ENCODE peak calls at places on chromosomes 5 and 9, in six cellular contexts. H is esophagus squamous epithelium, E is GM06990, Z is breast epithelium, G is iPS DF 6.9, S is cardiac fibroblast. L is an unnamed sample.

GRCh38 chr5:173010021-173010420 is 26.4 kb downstream of the ATP6V0E1 start:
- DNase-seq in H (no peak), S (no peak), Z (no peak), G (no peak), E (no peak), L (no peak)

GRCh38 chr9:134325096-134325812 is 1.0 kb upstream of the RXRA start:
- DNase-seq in H (no peak), E (no peak), G (no peak), Z (peak), S (peak), L (peak)

GRCh38 chr9:94783121-94783664 is 56.7 kb downstream of the AOPEP start:
- DNase-seq in S (peak), H (peak), Z (peak), G (peak), E (peak), L (peak)

GRCh38 chr9:98989036-98990000 is 45.6 kb downstream of the COL15A1 start:
- DNase-seq in E (no peak), S (peak), Z (no peak), H (no peak), G (no peak), L (peak)

GRCh38 chr9:133256686-133257091 is 18.3 kb downstream of the ABO start:
- DNase-seq in H (no peak), Z (no peak), S (no peak), G (no peak), E (no peak), L (peak)

GRCh38 chr9:9893837-9894236 is 719.0 kb downstream of the PTPRD start:
- DNase-seq in E (no peak), S (no peak), H (no peak), G (no peak), Z (no peak), L (no peak)

GRCh38 chr5:125148076-125148475 is 401.6 kb upstream of the ZNF608 start:
- DNase-seq in H (no peak), Z (no peak), E (no peak), G (no peak), S (no peak), L (no peak)

GRCh38 chr5:173786296-173787187 is 101.6 kb upstream of the CPEB4 start:
- DNase-seq in Z (no peak), E (peak), H (no peak), S (no peak), G (no peak), L (no peak)

GRCh38 chr5:153445875-153446567 is 44.4 kb upstream of the GRIA1 start:
- DNase-seq in Z (peak), G (no peak), H (no peak), S (peak), E (no peak), L (peak)

DNA sequence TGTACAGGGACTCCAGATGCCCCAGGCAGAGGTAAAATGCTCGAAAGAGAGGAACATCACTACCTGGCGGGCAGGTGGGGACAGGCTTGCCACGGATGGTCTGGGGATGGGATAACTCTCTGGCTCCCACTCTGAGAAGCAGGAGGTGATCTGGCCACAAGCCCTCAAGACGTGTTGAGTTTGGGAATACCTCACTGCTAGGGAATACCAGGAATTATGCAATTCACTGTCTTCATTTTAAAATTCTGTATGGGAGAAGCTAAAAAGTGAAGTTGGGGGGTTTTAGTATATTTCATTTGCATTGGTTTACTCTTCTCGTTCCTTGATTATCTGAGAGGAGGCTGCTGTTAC is 510.4 kb downstream of the CCDC171 start:
- DNase-seq in E (no peak), G (no peak), H (no peak), S (no peak), Z (no peak), L (peak)
- H3K4me3 ChIP-seq in E (no peak), G (no peak), H (no peak), S (no peak), Z (no peak), L (no peak)

DNA sequence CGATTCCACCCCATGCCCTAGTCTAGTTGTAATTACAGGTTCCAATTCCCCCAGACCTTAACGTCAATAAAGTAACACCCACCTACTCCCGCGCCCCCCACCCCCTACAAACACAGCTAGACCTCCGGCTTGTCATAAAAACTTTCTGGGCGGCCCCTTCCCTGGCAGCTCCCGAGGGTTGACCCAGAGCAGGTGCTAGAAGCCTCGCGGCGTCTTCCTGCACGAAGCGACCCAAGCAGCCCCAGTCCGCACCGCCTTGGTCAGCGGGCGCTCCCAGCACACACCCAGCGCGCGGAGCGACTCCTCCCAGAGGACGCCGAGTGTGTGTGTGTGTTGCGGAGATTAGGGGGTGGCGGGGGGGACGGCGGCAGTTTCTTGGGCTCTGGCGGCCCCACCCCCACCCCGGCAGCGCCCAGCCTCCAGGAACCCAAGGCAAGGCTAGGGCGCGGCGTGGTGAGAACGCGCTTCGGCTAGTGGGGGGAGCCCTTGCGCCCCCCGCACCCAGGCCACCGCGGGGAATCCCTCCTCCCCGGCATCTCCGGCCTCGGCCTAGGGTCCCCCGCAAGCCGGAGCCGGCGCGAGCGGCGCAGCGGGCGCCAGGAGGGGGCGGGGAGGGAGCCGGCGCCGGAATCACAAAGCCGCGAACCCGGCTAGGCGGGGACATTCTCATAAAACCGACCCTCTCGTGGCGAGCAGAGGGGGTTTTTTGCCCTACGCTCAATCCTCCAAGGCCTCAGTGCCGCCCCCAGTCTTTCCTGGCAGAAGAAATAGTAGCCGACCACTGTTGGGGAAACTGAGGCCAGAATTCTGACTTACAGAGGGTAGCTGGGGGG is 2.2 kb downstream of the PCDH1 start:
- DNase-seq in E (no peak), H (no peak), G (no peak), S (no peak), Z (peak), L (no peak)
- H3K4me3 ChIP-seq in E (no peak), H (peak), G (peak), S (peak), Z (peak), L (peak)

DNA sequence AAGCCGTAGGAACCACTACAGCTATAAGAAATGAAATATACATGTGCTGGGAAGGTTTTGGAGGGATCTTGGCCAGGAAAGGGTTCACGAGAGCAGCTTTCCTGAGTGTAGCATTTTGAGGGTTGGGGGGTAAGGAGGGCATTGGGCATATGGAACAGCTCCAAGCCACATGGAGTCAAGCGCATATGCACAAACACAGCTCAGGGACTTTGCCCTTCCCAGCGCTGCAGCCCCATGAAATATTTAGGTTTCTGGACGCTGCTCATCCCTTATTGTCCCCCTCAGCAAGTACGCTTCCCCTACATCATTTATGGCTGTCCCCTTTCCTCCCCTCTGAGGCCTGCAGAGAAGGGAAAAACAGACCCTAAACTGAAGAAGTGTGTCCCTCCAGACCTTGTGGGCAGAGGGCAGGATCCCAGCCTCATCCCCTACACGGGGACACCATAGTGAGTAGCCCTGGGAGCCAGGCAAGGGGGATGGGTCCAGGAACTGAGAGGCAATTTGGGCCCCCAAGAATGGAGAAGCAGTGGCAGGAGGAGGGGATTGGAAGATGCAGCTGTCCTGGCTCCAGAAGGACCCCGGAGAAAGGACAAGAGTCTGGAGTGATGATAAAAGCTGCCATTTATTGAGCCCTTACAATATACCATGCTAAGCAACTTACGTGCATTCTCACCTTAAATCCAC is 33.7 kb downstream of the PCDH1 start:
- DNase-seq in H (no peak), Z (no peak), G (no peak), E (no peak), S (no peak), L (no peak)
- H3K4me3 ChIP-seq in H (no peak), Z (no peak), G (no peak), E (no peak), S (no peak), L (no peak)

GRCh38 chr9:113350937-113351336 is 1.6 kb downstream of the BSPRY start:
- DNase-seq in S (no peak), Z (no peak), E (no peak), G (no peak), H (no peak), L (no peak)

GRCh38 chr9:113349434-113350337 is at the start of gene BSPRY:
- DNase-seq in S (no peak), Z (no peak), H (no peak), G (no peak), E (peak), L (no peak)

GRCh38 chr9:113352006-113352405 is 2.7 kb downstream of the BSPRY start:
- DNase-seq in Z (no peak), S (no peak), E (no peak), H (no peak), G (no peak), L (no peak)

GRCh38 chr9:113349044-113349433 is 302 bp upstream of the BSPRY start:
- DNase-seq in E (no peak), G (no peak), S (no peak), H (no peak), Z (no peak), L (no peak)

GRCh38 chr9:113350338-113350672 is 964 bp downstream of the BSPRY start:
- DNase-seq in Z (no peak), E (no peak), H (no peak), S (no peak), G (no peak), L (no peak)
- H3K4me3 ChIP-seq in Z (peak), E (no peak), H (peak), S (no peak), G (peak), L (no peak)

GRCh38 chr5:140347382-140347781 is 979 bp upstream of the HBEGF start:
- DNase-seq in S (no peak), E (no peak), Z (no peak), H (no peak), G (no peak), L (no peak)
- H3K4me3 ChIP-seq in S (no peak), E (no peak), Z (no peak), H (peak), G (no peak), L (no peak)

DNA sequence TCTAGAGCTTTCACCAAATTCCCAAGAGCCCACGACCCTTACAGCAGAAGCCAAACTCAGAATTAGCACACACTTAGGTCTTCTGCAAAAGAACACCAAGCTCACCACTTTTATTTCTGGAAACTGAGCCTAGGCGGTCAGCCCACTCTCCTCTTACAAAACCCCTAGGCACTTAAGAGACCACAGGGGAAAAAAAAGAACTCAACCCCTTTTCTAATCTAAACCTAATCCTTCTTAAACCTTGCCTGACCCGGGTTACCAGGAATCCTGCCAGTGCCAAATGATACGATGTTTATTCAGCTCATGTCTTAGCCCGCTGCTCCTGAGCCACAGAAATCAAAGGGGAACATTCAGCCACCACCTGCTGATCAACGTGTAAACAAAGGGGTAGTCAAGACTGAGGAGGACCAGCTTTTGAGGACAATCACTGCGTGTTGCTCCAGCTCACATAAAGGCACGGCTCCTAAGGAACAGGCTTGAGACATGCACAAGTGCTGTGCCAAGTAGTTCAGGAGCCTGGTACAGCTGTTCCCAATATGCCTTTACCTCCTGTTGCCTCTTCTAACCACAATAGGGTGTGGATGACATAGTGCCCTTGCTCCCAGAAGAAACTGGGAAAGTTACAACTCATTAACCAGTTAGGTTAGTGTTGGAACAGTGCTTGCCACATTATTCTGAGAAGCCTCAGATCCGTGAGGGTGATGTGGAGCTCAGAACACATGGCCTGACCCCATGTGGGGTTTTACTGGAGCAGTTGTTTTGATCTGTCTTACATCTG is 49.3 kb downstream of the ZFAND5 start:
- DNase-seq in H (no peak), S (peak), G (peak), E (no peak), Z (no peak), L (peak)
- H3K4me3 ChIP-seq in H (peak), S (no peak), G (no peak), E (no peak), Z (peak), L (no peak)

GRCh38 chr5:14268236-14268701 is 125.1 kb downstream of the TRIO start:
- DNase-seq in Z (no peak), S (peak), G (no peak), H (no peak), E (no peak), L (peak)
- H3K4me3 ChIP-seq in Z (no peak), S (no peak), G (no peak), H (no peak), E (no peak), L (no peak)

DNA sequence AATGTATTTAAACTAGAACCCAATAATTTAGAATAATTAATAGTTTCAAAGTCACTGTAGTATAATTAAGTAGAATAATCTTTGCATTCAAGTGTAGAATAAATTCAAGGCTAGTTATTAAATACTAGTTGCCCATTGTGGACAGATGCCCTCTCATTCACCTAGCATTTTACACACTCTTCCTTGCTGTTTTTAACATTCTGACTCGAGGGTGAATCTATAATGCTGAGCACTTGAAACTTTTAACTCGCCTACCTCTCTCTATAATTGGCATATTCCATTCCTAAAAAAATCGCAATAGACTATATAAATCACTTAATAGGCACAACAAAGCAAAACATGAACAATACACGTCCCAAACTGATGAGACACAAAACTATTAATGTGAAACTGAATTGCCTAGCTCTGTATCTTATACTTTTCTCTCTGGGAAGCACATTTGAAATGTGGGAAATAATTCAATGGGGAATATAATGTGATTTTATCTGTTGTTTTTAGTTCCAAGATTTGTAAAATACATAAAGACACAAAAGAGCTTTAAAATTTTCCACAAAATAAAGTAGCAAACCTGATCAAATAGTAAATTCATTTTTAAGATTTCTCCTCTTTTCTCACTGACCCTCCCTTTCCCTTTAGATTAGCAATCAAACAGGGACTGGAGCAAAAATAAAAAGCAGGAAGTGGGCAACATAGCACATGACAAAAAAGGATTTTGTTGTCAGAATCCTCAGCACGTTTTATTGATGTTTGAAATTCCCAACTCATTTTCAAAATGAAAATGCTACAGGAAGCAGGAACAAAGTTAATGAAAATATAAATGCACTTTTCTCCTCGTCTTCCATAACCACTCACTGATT is 295.6 kb downstream of the PDE4D start:
- DNase-seq in Z (no peak), S (no peak), H (no peak), G (no peak), E (no peak), L (no peak)
- H3K4me3 ChIP-seq in Z (peak), S (no peak), H (peak), G (no peak), E (peak), L (peak)

GRCh38 chr5:76717222-76718083 is 1.5 kb downstream of the F2R start:
- DNase-seq in S (peak), H (no peak), E (no peak), G (no peak), Z (no peak), L (no peak)
- H3K4me3 ChIP-seq in S (peak), H (peak), E (peak), G (no peak), Z (peak), L (peak)

GRCh38 chr5:2049876-2050275 is 167.2 kb upstream of the IRX4 start:
- DNase-seq in S (no peak), Z (no peak), E (no peak), G (no peak), H (no peak), L (no peak)
- H3K4me3 ChIP-seq in S (no peak), Z (no peak), E (no peak), G (no peak), H (no peak), L (no peak)

L was measured in MG63.